ENCODE peak calls at places on chromosomes 7 and 10, in eight cellular contexts. One of them, this sample, is unnamed.

GRCh38 chr7:27750336-27750735 is 10.4 kb downstream of the TAX1BP1 start:
- DNase-seq in NCI-H187 treated with DMSO at 0.1 percent for 48 hours: no peak
- DNase-seq in GM04504: no peak
- DNase-seq in naive thymus-derived CD8-positive, alpha-beta T cell: no peak
- DNase-seq in dorsolateral prefrontal cortex: no peak
- DNase-seq in AG04450: no peak
- DNase-seq in naive thymus-derived CD4-positive, alpha-beta T cell: no peak
- DNase-seq in GM03348: no peak
- DNase-seq in this sample: no peak

GRCh38 chr7:80189638-80190037 is 55.0 kb downstream of the GNAI1 start:
- DNase-seq in NCI-H187 treated with DMSO at 0.1 percent for 48 hours: no peak
- DNase-seq in GM04504: no peak
- DNase-seq in naive thymus-derived CD8-positive, alpha-beta T cell: no peak
- DNase-seq in dorsolateral prefrontal cortex: no peak
- DNase-seq in AG04450: no peak
- DNase-seq in naive thymus-derived CD4-positive, alpha-beta T cell: no peak
- DNase-seq in GM03348: no peak
- DNase-seq in this sample: no peak

GRCh38 chr10:58909881-58910280 is 266.6 kb upstream of the PHYHIPL start:
- DNase-seq in NCI-H187 treated with DMSO at 0.1 percent for 48 hours: no peak
- DNase-seq in GM04504: no peak
- DNase-seq in naive thymus-derived CD8-positive, alpha-beta T cell: no peak
- DNase-seq in dorsolateral prefrontal cortex: no peak
- DNase-seq in AG04450: no peak
- DNase-seq in naive thymus-derived CD4-positive, alpha-beta T cell: no peak
- DNase-seq in GM03348: peak; percentile 24
- DNase-seq in this sample: no peak

GRCh38 chr7:44466300-44467216 is 23.9 kb downstream of the NUDCD3 start:
- DNase-seq in NCI-H187 treated with DMSO at 0.1 percent for 48 hours: no peak
- DNase-seq in GM04504: no peak
- DNase-seq in naive thymus-derived CD8-positive, alpha-beta T cell: no peak
- DNase-seq in dorsolateral prefrontal cortex: no peak
- DNase-seq in AG04450: no peak
- DNase-seq in naive thymus-derived CD4-positive, alpha-beta T cell: no peak
- DNase-seq in GM03348: peak; percentile 24
- DNase-seq in this sample: no peak

GRCh38 chr10:110995301-110995700 is 75.9 kb downstream of the SHOC2 start:
- DNase-seq in NCI-H187 treated with DMSO at 0.1 percent for 48 hours: no peak
- DNase-seq in GM04504: no peak
- DNase-seq in naive thymus-derived CD8-positive, alpha-beta T cell: no peak
- DNase-seq in dorsolateral prefrontal cortex: no peak
- DNase-seq in AG04450: no peak
- DNase-seq in naive thymus-derived CD4-positive, alpha-beta T cell: no peak
- DNase-seq in GM03348: no peak
- DNase-seq in this sample: no peak

GRCh38 chr7:13687500-13687899 is 302.0 kb downstream of the ETV1 start:
- DNase-seq in NCI-H187 treated with DMSO at 0.1 percent for 48 hours: peak; percentile 57
- DNase-seq in GM04504: no peak
- DNase-seq in naive thymus-derived CD8-positive, alpha-beta T cell: no peak
- DNase-seq in dorsolateral prefrontal cortex: no peak
- DNase-seq in AG04450: no peak
- DNase-seq in naive thymus-derived CD4-positive, alpha-beta T cell: no peak
- DNase-seq in GM03348: no peak
- DNase-seq in this sample: no peak

GRCh38 chr7:117896339-117896738 is 23.1 kb upstream of the CTTNBP2 start:
- DNase-seq in NCI-H187 treated with DMSO at 0.1 percent for 48 hours: no peak
- DNase-seq in GM04504: no peak
- DNase-seq in naive thymus-derived CD8-positive, alpha-beta T cell: no peak
- DNase-seq in dorsolateral prefrontal cortex: no peak
- DNase-seq in AG04450: no peak
- DNase-seq in naive thymus-derived CD4-positive, alpha-beta T cell: no peak
- DNase-seq in GM03348: no peak
- DNase-seq in this sample: no peak

GRCh38 chr10:76984559-76985443 is 652.8 kb downstream of the KCNMA1 start:
- DNase-seq in NCI-H187 treated with DMSO at 0.1 percent for 48 hours: peak; percentile 16
- DNase-seq in GM04504: peak; percentile 28
- DNase-seq in naive thymus-derived CD8-positive, alpha-beta T cell: peak; percentile 20
- DNase-seq in dorsolateral prefrontal cortex: peak; percentile 68
- DNase-seq in AG04450: peak; percentile 59
- DNase-seq in naive thymus-derived CD4-positive, alpha-beta T cell: peak; percentile 58
- DNase-seq in GM03348: peak; percentile 66
- DNase-seq in this sample: peak; percentile 47

GRCh38 chr7:157771-158251 is 34.6 kb upstream of the FAM20C start:
- DNase-seq in NCI-H187 treated with DMSO at 0.1 percent for 48 hours: no peak
- DNase-seq in GM04504: no peak
- DNase-seq in naive thymus-derived CD8-positive, alpha-beta T cell: no peak
- DNase-seq in dorsolateral prefrontal cortex: peak; percentile 46
- DNase-seq in AG04450: no peak
- DNase-seq in naive thymus-derived CD4-positive, alpha-beta T cell: no peak
- DNase-seq in GM03348: no peak
- DNase-seq in this sample: no peak

GRCh38 chr7:142331941-142332340 is 74.1 kb upstream of the PRSS58 start:
- DNase-seq in NCI-H187 treated with DMSO at 0.1 percent for 48 hours: no peak
- DNase-seq in GM04504: no peak
- DNase-seq in naive thymus-derived CD8-positive, alpha-beta T cell: no peak
- DNase-seq in dorsolateral prefrontal cortex: no peak
- DNase-seq in AG04450: no peak
- DNase-seq in naive thymus-derived CD4-positive, alpha-beta T cell: no peak
- DNase-seq in GM03348: no peak
- DNase-seq in this sample: no peak

GRCh38 chr7:46129831-46130230 is 208.8 kb upstream of the IGFBP3 start:
- DNase-seq in NCI-H187 treated with DMSO at 0.1 percent for 48 hours: no peak
- DNase-seq in GM04504: no peak
- DNase-seq in naive thymus-derived CD8-positive, alpha-beta T cell: no peak
- DNase-seq in dorsolateral prefrontal cortex: no peak
- DNase-seq in AG04450: no peak
- DNase-seq in naive thymus-derived CD4-positive, alpha-beta T cell: no peak
- DNase-seq in GM03348: no peak
- DNase-seq in this sample: no peak

GRCh38 chr10:21078410-21079329 is 181.6 kb upstream of the NEBL start:
- DNase-seq in NCI-H187 treated with DMSO at 0.1 percent for 48 hours: no peak
- DNase-seq in GM04504: peak; percentile 33
- DNase-seq in naive thymus-derived CD8-positive, alpha-beta T cell: no peak
- DNase-seq in dorsolateral prefrontal cortex: peak; percentile 75
- DNase-seq in AG04450: peak; percentile 15
- DNase-seq in naive thymus-derived CD4-positive, alpha-beta T cell: no peak
- DNase-seq in GM03348: peak; percentile 75
- DNase-seq in this sample: peak; percentile 6

GRCh38 chr10:49204119-49204518 is 15.9 kb upstream of the TMEM273 start:
- DNase-seq in NCI-H187 treated with DMSO at 0.1 percent for 48 hours: no peak
- DNase-seq in GM04504: no peak
- DNase-seq in naive thymus-derived CD8-positive, alpha-beta T cell: no peak
- DNase-seq in dorsolateral prefrontal cortex: no peak
- DNase-seq in AG04450: no peak
- DNase-seq in naive thymus-derived CD4-positive, alpha-beta T cell: no peak
- DNase-seq in GM03348: no peak
- DNase-seq in this sample: no peak

GRCh38 chr7:99624487-99624886 is 7.7 kb downstream of the ZSCAN25 start:
- DNase-seq in NCI-H187 treated with DMSO at 0.1 percent for 48 hours: no peak
- DNase-seq in GM04504: no peak
- DNase-seq in naive thymus-derived CD8-positive, alpha-beta T cell: peak; percentile 90
- DNase-seq in dorsolateral prefrontal cortex: no peak
- DNase-seq in AG04450: no peak
- DNase-seq in naive thymus-derived CD4-positive, alpha-beta T cell: peak; percentile 86
- DNase-seq in GM03348: no peak
- DNase-seq in this sample: no peak

GRCh38 chr10:114458955-114459354 is 54.7 kb upstream of the AFAP1L2 start:
- DNase-seq in NCI-H187 treated with DMSO at 0.1 percent for 48 hours: no peak
- DNase-seq in GM04504: no peak
- DNase-seq in naive thymus-derived CD8-positive, alpha-beta T cell: no peak
- DNase-seq in dorsolateral prefrontal cortex: no peak
- DNase-seq in AG04450: no peak
- DNase-seq in naive thymus-derived CD4-positive, alpha-beta T cell: no peak
- DNase-seq in GM03348: peak; percentile 20
- DNase-seq in this sample: no peak

GRCh38 chr7:98240961-98241673 is 10.9 kb downstream of the TECPR1 start:
- DNase-seq in NCI-H187 treated with DMSO at 0.1 percent for 48 hours: no peak
- DNase-seq in GM04504: no peak
- DNase-seq in naive thymus-derived CD8-positive, alpha-beta T cell: no peak
- DNase-seq in dorsolateral prefrontal cortex: peak; percentile 24
- DNase-seq in AG04450: no peak
- DNase-seq in naive thymus-derived CD4-positive, alpha-beta T cell: peak; percentile 28
- DNase-seq in GM03348: peak; percentile 80
- DNase-seq in this sample: no peak

GRCh38 chr10:77406764-77407430 is 230.7 kb downstream of the KCNMA1 start:
- DNase-seq in NCI-H187 treated with DMSO at 0.1 percent for 48 hours: no peak
- DNase-seq in GM04504: no peak
- DNase-seq in naive thymus-derived CD8-positive, alpha-beta T cell: no peak
- DNase-seq in dorsolateral prefrontal cortex: no peak
- DNase-seq in AG04450: no peak
- DNase-seq in naive thymus-derived CD4-positive, alpha-beta T cell: no peak
- DNase-seq in GM03348: no peak
- DNase-seq in this sample: no peak

GRCh38 chr7:33183504-33183903 is 54.1 kb downstream of the BBS9 start:
- DNase-seq in NCI-H187 treated with DMSO at 0.1 percent for 48 hours: no peak
- DNase-seq in GM04504: peak; percentile 26
- DNase-seq in naive thymus-derived CD8-positive, alpha-beta T cell: no peak
- DNase-seq in dorsolateral prefrontal cortex: no peak
- DNase-seq in AG04450: no peak
- DNase-seq in naive thymus-derived CD4-positive, alpha-beta T cell: no peak
- DNase-seq in GM03348: no peak
- DNase-seq in this sample: no peak

GRCh38 chr7:70654979-70655378 is 477.0 kb upstream of the GALNT17 start:
- DNase-seq in NCI-H187 treated with DMSO at 0.1 percent for 48 hours: no peak
- DNase-seq in GM04504: no peak
- DNase-seq in naive thymus-derived CD8-positive, alpha-beta T cell: no peak
- DNase-seq in dorsolateral prefrontal cortex: no peak
- DNase-seq in AG04450: no peak
- DNase-seq in naive thymus-derived CD4-positive, alpha-beta T cell: no peak
- DNase-seq in GM03348: no peak
- DNase-seq in this sample: no peak

GRCh38 chr7:140670343-140670935 is 2.3 kb upstream of the ADCK2 start:
- DNase-seq in NCI-H187 treated with DMSO at 0.1 percent for 48 hours: no peak
- DNase-seq in GM04504: no peak
- DNase-seq in naive thymus-derived CD8-positive, alpha-beta T cell: no peak
- DNase-seq in dorsolateral prefrontal cortex: no peak
- DNase-seq in AG04450: no peak
- DNase-seq in naive thymus-derived CD4-positive, alpha-beta T cell: no peak
- DNase-seq in GM03348: no peak
- DNase-seq in this sample: no peak